ENCODE peak calls at places on chromosomes 16 and 17, in five cellular contexts. A is bronchial epithelial cell, D is WERI-Rb-1, M is pancreas, H is thoracic aorta. U is an unnamed sample.

GRCh38 chr17:56047321-56047720 is 106.0 kb upstream of the ANKFN1 start:
- DNase-seq in A (no peak), H (no peak), D (no peak), M (no peak), U (no peak)

GRCh38 chr16:11742041-11742535 is 569 bp downstream of the TXNDC11 start:
- DNase-seq in A (no peak), D (peak), M (peak), H (no peak), U (no peak)

GRCh38 chr17:77556408-77557068 is 402.0 kb upstream of the TNRC6C start:
- DNase-seq in A (no peak), M (no peak), D (no peak), H (no peak), U (no peak)

GRCh38 chr16:53837421-53837820 is 133.5 kb downstream of the FTO start:
- DNase-seq in A (no peak), H (no peak), D (no peak), M (no peak), U (no peak)

GRCh38 chr16:19304670-19305240 is 19.2 kb downstream of the CLEC19A start:
- DNase-seq in A (peak), H (no peak), D (no peak), M (no peak), U (no peak)

GRCh38 chr16:50796829-50797228 is 54.9 kb downstream of the CYLD start:
- DNase-seq in A (no peak), M (no peak), H (no peak), D (no peak), U (no peak)

GRCh38 chr16:51242281-51242994 is 91.4 kb upstream of the SALL1 start:
- DNase-seq in M (no peak), D (no peak), A (no peak), H (no peak), U (no peak)

GRCh38 chr16:89954462-89954861 is 5.9 kb downstream of the DEF8 start:
- DNase-seq in A (no peak), D (no peak), M (peak), H (no peak), U (no peak)

GRCh38 chr17:51947160-51947559 is 211.4 kb downstream of the CA10 start:
- DNase-seq in H (no peak), D (no peak), M (no peak), A (peak), U (no peak)

GRCh38 chr17:66469890-66470289 is 167.5 kb downstream of the PRKCA start:
- DNase-seq in D (no peak), A (no peak), H (no peak), M (no peak), U (no peak)

GRCh38 chr16:48271728-48272127 is 24.4 kb upstream of the ABCC11 start:
- DNase-seq in D (no peak), A (no peak), H (no peak), M (no peak), U (peak)

GRCh38 chr17:61340431-61340830 is 59.2 kb upstream of the TBX2 start:
- DNase-seq in M (no peak), H (no peak), A (peak), D (no peak), U (no peak)

GRCh38 chr17:10072086-10072485 is 126.3 kb downstream of the GAS7 start:
- DNase-seq in A (no peak), M (no peak), D (no peak), H (no peak), U (no peak)

GRCh38 chr17:50283246-50283645 is 9.0 kb downstream of the TMEM92 start:
- DNase-seq in D (no peak), A (no peak), M (no peak), H (no peak), U (no peak)

GRCh38 chr16:88957456-88957767 is 19.6 kb downstream of the CBFA2T3 start:
- DNase-seq in D (no peak), A (no peak), M (no peak), H (no peak), U (no peak)

GRCh38 chr17:73343168-73343634 is 31.4 kb upstream of the CDC42EP4 start:
- DNase-seq in M (no peak), A (no peak), H (no peak), D (peak), U (no peak)

GRCh38 chr17:50151937-50152547 is 1.6 kb upstream of the PPP1R9B start:
- DNase-seq in D (peak), H (no peak), M (peak), A (peak), U (peak)

GRCh38 chr17:66537518-66537917 is 235.1 kb downstream of the PRKCA start:
- DNase-seq in A (no peak), M (no peak), H (no peak), D (no peak), U (no peak)

GRCh38 chr17:68324654-68325336 is 33.5 kb downstream of the ARSG start:
- DNase-seq in H (no peak), D (no peak), A (no peak), M (no peak), U (no peak)

GRCh38 chr16:1526608-1527555 is 6.6 kb upstream of the TMEM204 start:
- DNase-seq in M (no peak), H (no peak), A (no peak), D (no peak), U (no peak)

GRCh38 chr16:51146256-51146924 is 4.7 kb downstream of the SALL1 start:
- DNase-seq in M (no peak), H (no peak), D (no peak), A (peak), U (peak)

GRCh38 chr17:17786998-17787397 is 49.8 kb downstream of the SREBF1 start:
- DNase-seq in D (no peak), H (no peak), A (no peak), M (no peak), U (no peak)

GRCh38 chr17:17546399-17547185 is 44.9 kb downstream of the PEMT start:
- DNase-seq in A (no peak), M (peak), H (no peak), D (no peak), U (no peak)

GRCh38 chr16:56211471-56211944 is 20.2 kb downstream of the GNAO1 start:
- DNase-seq in D (no peak), M (no peak), H (no peak), A (no peak), U (no peak)

GRCh38 chr16:25449802-25450201 is 192.2 kb upstream of the ZKSCAN2 start:
- DNase-seq in A (no peak), H (no peak), M (no peak), D (no peak), U (no peak)

GRCh38 chr17:48348352-48348751 is 81.7 kb downstream of the SKAP1 start:
- DNase-seq in D (no peak), A (no peak), M (no peak), H (no peak), U (no peak)

GRCh38 chr17:48347203-48347602 is 82.8 kb downstream of the SKAP1 start:
- DNase-seq in H (no peak), A (no peak), M (no peak), D (no peak), U (no peak)

GRCh38 chr17:48356866-48357265 is 73.1 kb downstream of the SKAP1 start:
- DNase-seq in A (no peak), D (no peak), M (no peak), H (no peak), U (no peak)

GRCh38 chr17:48352630-48353029 is 77.4 kb downstream of the SKAP1 start:
- DNase-seq in A (peak), H (no peak), M (no peak), D (no peak), U (no peak)

DNA sequence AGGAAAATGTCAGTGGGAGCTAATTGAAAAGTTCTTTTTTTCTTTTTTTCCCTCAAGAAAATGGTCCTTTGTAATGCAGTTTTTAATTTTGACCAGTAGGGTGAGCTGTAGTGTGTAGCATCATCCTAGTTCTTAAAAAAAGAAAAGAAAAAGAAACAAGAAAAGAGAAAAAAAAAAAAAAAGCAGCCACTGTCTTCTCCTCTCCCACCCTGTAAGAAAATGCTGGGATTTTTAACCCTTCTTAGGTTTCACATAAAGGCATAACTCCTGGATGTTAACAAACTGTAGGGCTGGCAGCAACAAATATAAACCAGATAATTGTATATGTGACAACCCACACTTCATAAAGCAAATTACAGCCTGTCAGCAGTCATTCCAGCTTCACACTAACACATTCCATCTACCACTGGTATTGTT is 78.1 kb downstream of the SKAP1 start:
- DNase-seq in A (peak), D (no peak), H (no peak), M (no peak), U (peak)
- TF ChIP-seq CTCF in A (peak), D (peak), H (peak), M (peak), U (peak)

GRCh38 chr16:5502467-5502869 is 404.9 kb upstream of the EEF2KMT start:
- DNase-seq in A (no peak), M (no peak), D (peak), H (no peak), U (peak)
- TF ChIP-seq CTCF in A (no peak), M (no peak), D (peak), H (no peak), U (peak)

GRCh38 chr17:43368740-43369506 is 29.9 kb upstream of the ARL4D start:
- DNase-seq in H (peak), M (peak), A (peak), D (peak), U (peak)
- TF ChIP-seq CTCF in H (no peak), M (no peak), A (no peak), D (peak), U (no peak)

GRCh38 chr16:68062910-68063393 is 22.2 kb upstream of the NFATC3 start:
- DNase-seq in A (no peak), D (no peak), H (no peak), M (peak), U (no peak)
- TF ChIP-seq CTCF in A (no peak), D (no peak), H (no peak), M (no peak), U (no peak)

DNA sequence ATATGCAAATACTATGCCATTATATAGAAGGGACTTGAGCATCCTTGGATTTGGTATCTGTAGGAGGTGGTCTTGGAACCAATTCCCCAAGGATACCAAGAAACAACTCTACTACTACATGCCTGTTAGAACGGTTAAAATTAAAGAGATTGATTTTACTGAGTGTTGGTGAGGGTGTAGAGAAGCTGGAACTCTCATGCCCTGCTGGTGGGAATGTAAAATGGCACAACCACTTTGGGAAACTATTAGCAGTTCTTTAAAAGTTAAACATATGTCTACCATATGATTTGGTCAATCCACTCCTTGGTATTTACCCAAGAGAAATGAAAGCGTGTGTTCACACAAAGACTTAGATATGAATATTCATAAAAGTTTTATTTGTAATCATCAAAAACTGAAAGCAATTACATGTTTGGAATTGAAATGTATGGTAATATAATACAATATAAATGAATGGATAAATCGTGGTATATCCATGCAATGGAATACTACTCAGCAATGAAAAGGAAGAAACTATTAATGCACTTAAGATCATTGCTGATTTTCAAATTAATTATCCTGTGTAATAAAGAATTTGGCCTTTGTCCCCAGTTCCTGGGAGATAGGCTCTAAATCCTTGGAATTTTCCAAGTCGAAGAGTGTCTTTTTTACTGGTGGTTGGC is 7.8 kb downstream of the MFSD6L start:
- DNase-seq in D (no peak), H (no peak), A (no peak), M (no peak), U (no peak)
- TF ChIP-seq CTCF in D (no peak), H (no peak), A (no peak), M (no peak), U (peak)

U was measured in HFFc6.